ENCODE peak calls at places on chromosomes 6 and 20, in six cellular contexts. One of them, this sample, is unnamed. For H3K4me1, the result is how much of the 10 kb centered on the place peaks cover.

GRCh38 chr20:53739799-53740785 is 146.5 kb upstream of the ZNF217 start:
- DNase-seq in HCT116: no peak
- DNase-seq in stomach: no peak
- DNase-seq in Peyer's patch: no peak
- DNase-seq in ovary: no peak
- DNase-seq in A549: no peak
- DNase-seq in this sample: no peak

GRCh38 chr20:63697868-63698545 is 1.6 kb downstream of the TNFRSF6B start:
- DNase-seq in A549: no peak
- DNase-seq in stomach: no peak
- DNase-seq in Peyer's patch: no peak
- DNase-seq in ovary: no peak
- DNase-seq in HCT116: no peak
- DNase-seq in this sample: no peak

GRCh38 chr6:43926644-43927524 is 156.9 kb downstream of the VEGFA start:
- DNase-seq in stomach: peak
- DNase-seq in A549: peak
- DNase-seq in Peyer's patch: peak
- DNase-seq in ovary: no peak
- DNase-seq in HCT116: peak
- DNase-seq in this sample: no peak

GRCh38 chr6:53734473-53735299 is 60.1 kb upstream of the LRRC1 start:
- DNase-seq in A549: peak
- DNase-seq in Peyer's patch: peak
- DNase-seq in stomach: peak
- DNase-seq in HCT116: peak
- DNase-seq in ovary: no peak
- DNase-seq in this sample: peak

GRCh38 chr6:166997768-166998255 is 1.4 kb upstream of the CEP43 start:
- DNase-seq in HCT116: peak
- DNase-seq in Peyer's patch: peak
- DNase-seq in ovary: peak
- DNase-seq in A549: peak
- DNase-seq in stomach: peak
- DNase-seq in this sample: peak

GRCh38 chr6:30974488-30975252 is 8.8 kb upstream of the MUC21 start:
- DNase-seq in stomach: no peak
- DNase-seq in Peyer's patch: no peak
- DNase-seq in A549: no peak
- DNase-seq in HCT116: no peak
- DNase-seq in ovary: no peak
- DNase-seq in this sample: no peak

GRCh38 chr6:84050408-84050807 is 16.8 kb downstream of the MRAP2 start:
- DNase-seq in HCT116: no peak
- DNase-seq in A549: no peak
- DNase-seq in Peyer's patch: no peak
- DNase-seq in stomach: no peak
- DNase-seq in ovary: no peak
- DNase-seq in this sample: no peak

GRCh38 chr20:34871320-34871926 is 1.2 kb downstream of the GGT7 start:
- DNase-seq in Peyer's patch: no peak
- DNase-seq in ovary: no peak
- DNase-seq in stomach: no peak
- DNase-seq in HCT116: no peak
- DNase-seq in A549: no peak
- DNase-seq in this sample: no peak

GRCh38 chr6:105318660-105319059 is 84.2 kb downstream of the PREP start:
- DNase-seq in A549: no peak
- DNase-seq in stomach: no peak
- DNase-seq in Peyer's patch: no peak
- DNase-seq in ovary: no peak
- DNase-seq in HCT116: peak
- DNase-seq in this sample: no peak

GRCh38 chr6:68069921-68070709 is 565.0 kb upstream of the ADGRB3 start:
- DNase-seq in Peyer's patch: no peak
- DNase-seq in stomach: no peak
- DNase-seq in ovary: no peak
- DNase-seq in HCT116: no peak
- DNase-seq in A549: no peak
- DNase-seq in this sample: no peak

GRCh38 chr6:133198725-133199124 is 42.4 kb upstream of the EYA4 start:
- DNase-seq in ovary: no peak
- DNase-seq in stomach: no peak
- DNase-seq in A549: peak
- DNase-seq in HCT116: peak
- DNase-seq in Peyer's patch: no peak
- DNase-seq in this sample: no peak

GRCh38 chr20:46268131-46268611 is 40.1 kb downstream of the CDH22 start:
- DNase-seq in stomach: no peak
- DNase-seq in ovary: no peak
- DNase-seq in A549: no peak
- DNase-seq in Peyer's patch: no peak
- DNase-seq in HCT116: no peak
- DNase-seq in this sample: no peak

GRCh38 chr20:46261456-46262253 is 46.6 kb downstream of the CDH22 start:
- DNase-seq in Peyer's patch: no peak
- DNase-seq in ovary: no peak
- DNase-seq in A549: no peak
- DNase-seq in stomach: no peak
- DNase-seq in HCT116: no peak
- DNase-seq in this sample: no peak

GRCh38 chr20:46265539-46265938 is 42.8 kb downstream of the CDH22 start:
- DNase-seq in HCT116: no peak
- DNase-seq in Peyer's patch: no peak
- DNase-seq in stomach: no peak
- DNase-seq in ovary: no peak
- DNase-seq in A549: no peak
- DNase-seq in this sample: no peak

GRCh38 chr20:46267108-46267820 is 41.0 kb downstream of the CDH22 start:
- DNase-seq in ovary: no peak
- DNase-seq in HCT116: no peak
- DNase-seq in Peyer's patch: no peak
- DNase-seq in stomach: no peak
- DNase-seq in A549: no peak
- DNase-seq in this sample: no peak

GRCh38 chr20:46264391-46265266 is 43.7 kb downstream of the CDH22 start:
- DNase-seq in Peyer's patch: no peak
- DNase-seq in A549: no peak
- DNase-seq in stomach: no peak
- DNase-seq in ovary: no peak
- DNase-seq in HCT116: no peak
- DNase-seq in this sample: no peak
- H3K4me1 ChIP-seq in Peyer's patch: under half
- H3K4me1 ChIP-seq in A549: under half
- H3K4me1 ChIP-seq in stomach: under half
- H3K4me1 ChIP-seq in ovary: under half
- H3K4me1 ChIP-seq in HCT116: under half
- H3K4me1 ChIP-seq in this sample: under half

GRCh38 chr6:75329703-75330102 is 45.1 kb upstream of the TMEM30A start:
- DNase-seq in A549: no peak
- DNase-seq in Peyer's patch: no peak
- DNase-seq in HCT116: no peak
- DNase-seq in ovary: no peak
- DNase-seq in stomach: no peak
- DNase-seq in this sample: no peak

GRCh38 chr6:75337805-75338204 is 53.2 kb upstream of the TMEM30A start:
- DNase-seq in ovary: no peak
- DNase-seq in HCT116: no peak
- DNase-seq in stomach: no peak
- DNase-seq in A549: no peak
- DNase-seq in Peyer's patch: no peak
- DNase-seq in this sample: no peak

GRCh38 chr6:75331134-75331533 is 46.5 kb upstream of the TMEM30A start:
- DNase-seq in A549: no peak
- DNase-seq in ovary: no peak
- DNase-seq in HCT116: no peak
- DNase-seq in stomach: no peak
- DNase-seq in Peyer's patch: no peak
- DNase-seq in this sample: no peak

GRCh38 chr6:75333811-75334210 is 49.2 kb upstream of the TMEM30A start:
- DNase-seq in A549: no peak
- DNase-seq in Peyer's patch: no peak
- DNase-seq in stomach: no peak
- DNase-seq in ovary: no peak
- DNase-seq in HCT116: no peak
- DNase-seq in this sample: no peak

DNA sequence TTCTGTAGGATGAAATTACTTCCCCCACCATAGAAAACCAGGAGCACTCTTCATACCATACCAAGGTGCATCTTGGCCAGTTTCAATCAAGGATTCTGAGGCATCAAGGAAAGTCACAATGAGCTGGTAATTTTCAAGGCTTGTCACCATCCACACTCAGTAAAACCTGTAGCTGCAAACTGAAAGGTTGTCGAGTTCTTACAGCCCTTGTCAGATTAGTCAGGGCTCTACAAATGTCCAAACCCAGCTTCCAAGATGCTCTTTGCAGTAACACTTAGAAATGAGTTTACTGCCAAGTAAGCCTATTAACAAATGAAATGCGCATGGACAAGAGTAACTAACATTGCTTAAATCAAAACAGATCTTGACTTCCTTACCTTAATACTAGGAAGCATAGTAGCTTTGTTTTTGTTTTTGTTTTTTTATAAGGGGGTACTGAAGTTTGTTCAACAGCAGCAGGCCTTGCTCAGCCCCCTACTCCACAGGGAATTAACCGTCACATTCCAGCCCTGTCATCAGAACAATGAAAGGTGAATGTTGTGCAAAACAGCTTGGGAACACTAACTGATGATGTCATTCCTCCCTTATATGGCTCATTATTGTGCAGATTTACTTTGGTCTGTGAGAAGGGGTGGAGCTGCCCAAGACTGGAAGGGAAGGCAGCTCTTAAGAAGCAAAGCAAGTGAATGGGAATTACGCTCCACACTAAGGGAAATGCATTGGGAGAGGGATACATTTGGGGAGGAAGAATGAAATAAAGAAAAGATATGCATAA is 49.9 kb upstream of the TMEM30A start:
- DNase-seq in HCT116: no peak
- DNase-seq in A549: peak
- DNase-seq in Peyer's patch: no peak
- DNase-seq in stomach: no peak
- DNase-seq in ovary: no peak
- DNase-seq in this sample: no peak
- TF ChIP-seq POLR2A in HCT116: no peak
- TF ChIP-seq POLR2A in A549: no peak
- TF ChIP-seq POLR2A in Peyer's patch: no peak
- TF ChIP-seq POLR2A in stomach: no peak
- TF ChIP-seq POLR2A in ovary: no peak
- TF ChIP-seq POLR2A in this sample: no peak

GRCh38 chr20:37515876-37516275 is 5.2 kb upstream of the NNAT start:
- DNase-seq in HCT116: no peak
- DNase-seq in A549: no peak
- DNase-seq in ovary: no peak
- DNase-seq in Peyer's patch: no peak
- DNase-seq in stomach: no peak
- DNase-seq in this sample: no peak
- H3K4me1 ChIP-seq in HCT116: under half
- H3K4me1 ChIP-seq in A549: under half
- H3K4me1 ChIP-seq in ovary: under half
- H3K4me1 ChIP-seq in Peyer's patch: under half
- H3K4me1 ChIP-seq in stomach: under half
- H3K4me1 ChIP-seq in this sample: under half

GRCh38 chr20:46811328-46812084 is 83.1 kb upstream of the EYA2 start:
- DNase-seq in A549: no peak
- DNase-seq in stomach: no peak
- DNase-seq in ovary: no peak
- DNase-seq in Peyer's patch: no peak
- DNase-seq in HCT116: no peak
- DNase-seq in this sample: no peak
- TF ChIP-seq POLR2A in A549: no peak
- TF ChIP-seq POLR2A in stomach: no peak
- TF ChIP-seq POLR2A in ovary: no peak
- TF ChIP-seq POLR2A in Peyer's patch: no peak
- TF ChIP-seq POLR2A in HCT116: no peak
- TF ChIP-seq POLR2A in this sample: no peak

GRCh38 chr20:23159256-23159922 is 73.3 kb upstream of the CD93 start:
- DNase-seq in Peyer's patch: no peak
- DNase-seq in HCT116: no peak
- DNase-seq in A549: no peak
- DNase-seq in ovary: no peak
- DNase-seq in stomach: peak
- DNase-seq in this sample: no peak
- H3K4me1 ChIP-seq in Peyer's patch: under half
- H3K4me1 ChIP-seq in HCT116: under half
- H3K4me1 ChIP-seq in A549: under half
- H3K4me1 ChIP-seq in ovary: under half
- H3K4me1 ChIP-seq in stomach: half or more
- H3K4me1 ChIP-seq in this sample: under half

GRCh38 chr6:160991411-160992322 is at the start of gene MAP3K4:
- DNase-seq in Peyer's patch: peak
- DNase-seq in stomach: peak
- DNase-seq in HCT116: peak
- DNase-seq in ovary: peak
- DNase-seq in A549: peak
- DNase-seq in this sample: peak
- TF ChIP-seq POLR2A in Peyer's patch: peak
- TF ChIP-seq POLR2A in stomach: no peak
- TF ChIP-seq POLR2A in HCT116: no peak
- TF ChIP-seq POLR2A in ovary: no peak
- TF ChIP-seq POLR2A in A549: peak
- TF ChIP-seq POLR2A in this sample: no peak

DNA sequence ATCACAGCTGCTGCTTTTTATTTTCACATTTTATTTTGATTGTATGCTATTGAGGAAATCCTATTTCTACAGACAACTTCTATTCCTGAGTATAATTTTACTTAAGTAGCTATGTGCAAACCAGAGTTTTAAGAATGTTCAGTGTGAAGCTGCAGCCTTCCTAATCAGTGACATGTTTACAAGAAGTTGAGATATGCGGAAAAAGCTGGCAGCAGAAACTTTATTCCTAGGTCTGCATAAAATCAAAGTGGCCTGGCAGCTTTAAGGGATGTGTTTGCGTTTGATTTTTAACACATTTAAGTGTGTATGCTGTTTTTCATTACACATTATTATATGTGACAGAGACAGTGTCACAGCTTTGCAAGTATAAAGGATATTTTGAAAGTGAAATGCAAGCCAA is 26.3 kb downstream of the MAPK14 start:
- DNase-seq in stomach: no peak
- DNase-seq in Peyer's patch: no peak
- DNase-seq in A549: no peak
- DNase-seq in HCT116: no peak
- DNase-seq in ovary: no peak
- DNase-seq in this sample: no peak
- H3K4me1 ChIP-seq in stomach: half or more
- H3K4me1 ChIP-seq in Peyer's patch: under half
- H3K4me1 ChIP-seq in A549: under half
- H3K4me1 ChIP-seq in HCT116: under half
- H3K4me1 ChIP-seq in ovary: under half
- H3K4me1 ChIP-seq in this sample: under half

GRCh38 chr20:31661625-31662371 is 24.1 kb downstream of the COX4I2 start:
- DNase-seq in ovary: peak
- DNase-seq in HCT116: peak
- DNase-seq in Peyer's patch: peak
- DNase-seq in A549: peak
- DNase-seq in stomach: peak
- DNase-seq in this sample: peak
- TF ChIP-seq POLR2A in ovary: no peak
- TF ChIP-seq POLR2A in HCT116: no peak
- TF ChIP-seq POLR2A in Peyer's patch: no peak
- TF ChIP-seq POLR2A in A549: peak
- TF ChIP-seq POLR2A in stomach: no peak
- TF ChIP-seq POLR2A in this sample: no peak

GRCh38 chr6:108167449-108167903 is 1.7 kb downstream of the NR2E1 start:
- DNase-seq in Peyer's patch: no peak
- DNase-seq in HCT116: no peak
- DNase-seq in A549: no peak
- DNase-seq in ovary: no peak
- DNase-seq in stomach: no peak
- DNase-seq in this sample: no peak
- H3K4me1 ChIP-seq in Peyer's patch: under half
- H3K4me1 ChIP-seq in HCT116: under half
- H3K4me1 ChIP-seq in A549: under half
- H3K4me1 ChIP-seq in ovary: under half
- H3K4me1 ChIP-seq in stomach: half or more
- H3K4me1 ChIP-seq in this sample: under half

This sample was measured in testis.